ENCODE peak calls at places on chromosomes 1 and 21, in four cellular contexts. N is testis, M is spleen, T is GM12878. A is an unnamed sample.

GRCh38 chr21:46060596-46061061 is 37.3 kb upstream of the COL6A2 start:
- DNase-seq in N (peak; percentile 73), M (peak; percentile 56), T (no peak), A (peak; percentile 22)

GRCh38 chr1:34829250-34829649 is 30.3 kb downstream of the SMIM12 start:
- DNase-seq in N (no peak), M (no peak), T (no peak), A (no peak)

GRCh38 chr1:182699673-182700350 is 15.4 kb upstream of the RGS8 start:
- DNase-seq in N (peak; percentile 51), M (no peak), T (no peak), A (no peak)

GRCh38 chr1:179632868-179633267 is 41.2 kb downstream of the TDRD5 start:
- DNase-seq in N (no peak), M (no peak), T (no peak), A (no peak)

GRCh38 chr1:55927934-55928333 is 651.4 kb downstream of the PLPP3 start:
- DNase-seq in N (no peak), M (no peak), T (no peak), A (no peak)

GRCh38 chr21:45324430-45325205 is 36.9 kb upstream of the POFUT2 start:
- DNase-seq in N (peak; percentile 68), M (peak; percentile 77), T (no peak), A (peak; percentile 61)

GRCh38 chr1:207302618-207303408 is 18.7 kb upstream of the CD55 start:
- DNase-seq in N (no peak), M (no peak), T (no peak), A (no peak)

GRCh38 chr1:33363470-33363861 is 42.6 kb upstream of the A3GALT2 start:
- DNase-seq in N (no peak), M (no peak), T (no peak), A (no peak)

GRCh38 chr21:15007716-15008296 is 57.0 kb downstream of the NRIP1 start:
- DNase-seq in N (peak; percentile 20), M (no peak), T (no peak), A (no peak)

GRCh38 chr1:57411262-57411661 is 12.6 kb downstream of the DAB1 start:
- DNase-seq in N (no peak), M (no peak), T (no peak), A (no peak)

GRCh38 chr1:232509570-232509969 is 120.4 kb downstream of the SIPA1L2 start:
- DNase-seq in N (no peak), M (no peak), T (no peak), A (no peak)

GRCh38 chr21:26388731-26389231 is 184.3 kb downstream of the CYYR1 start:
- DNase-seq in N (no peak), M (no peak), T (no peak), A (no peak)

GRCh38 chr1:145892486-145893087 is 6.9 kb upstream of the ANKRD35 start:
- DNase-seq in N (peak; percentile 74), M (no peak), T (no peak), A (peak; percentile 73)

GRCh38 chr1:209618291-209618690 is 33.9 kb downstream of the LAMB3 start:
- DNase-seq in N (no peak), M (no peak), T (no peak), A (no peak)

GRCh38 chr1:167628754-167629515 is 1.1 kb upstream of the RCSD1 start:
- DNase-seq in N (no peak), M (no peak), T (no peak), A (no peak)

GRCh38 chr21:33401617-33401967 is 1.6 kb upstream of the IFNGR2 start:
- DNase-seq in N (no peak), M (no peak), T (no peak), A (no peak)

GRCh38 chr21:33406493-33406892 is 3.3 kb downstream of the IFNGR2 start:
- DNase-seq in N (peak; percentile 36), M (no peak), T (no peak), A (no peak)

GRCh38 chr21:33402011-33402979 is 918 bp upstream of the IFNGR2 start:
- DNase-seq in N (peak; percentile 75), M (peak; percentile 90), T (no peak), A (peak; percentile 33)

GRCh38 chr21:33403786-33404571 is 766 bp downstream of the IFNGR2 start:
- DNase-seq in N (peak; percentile 66), M (peak; percentile 90), T (no peak), A (peak; percentile 58)

DNA sequence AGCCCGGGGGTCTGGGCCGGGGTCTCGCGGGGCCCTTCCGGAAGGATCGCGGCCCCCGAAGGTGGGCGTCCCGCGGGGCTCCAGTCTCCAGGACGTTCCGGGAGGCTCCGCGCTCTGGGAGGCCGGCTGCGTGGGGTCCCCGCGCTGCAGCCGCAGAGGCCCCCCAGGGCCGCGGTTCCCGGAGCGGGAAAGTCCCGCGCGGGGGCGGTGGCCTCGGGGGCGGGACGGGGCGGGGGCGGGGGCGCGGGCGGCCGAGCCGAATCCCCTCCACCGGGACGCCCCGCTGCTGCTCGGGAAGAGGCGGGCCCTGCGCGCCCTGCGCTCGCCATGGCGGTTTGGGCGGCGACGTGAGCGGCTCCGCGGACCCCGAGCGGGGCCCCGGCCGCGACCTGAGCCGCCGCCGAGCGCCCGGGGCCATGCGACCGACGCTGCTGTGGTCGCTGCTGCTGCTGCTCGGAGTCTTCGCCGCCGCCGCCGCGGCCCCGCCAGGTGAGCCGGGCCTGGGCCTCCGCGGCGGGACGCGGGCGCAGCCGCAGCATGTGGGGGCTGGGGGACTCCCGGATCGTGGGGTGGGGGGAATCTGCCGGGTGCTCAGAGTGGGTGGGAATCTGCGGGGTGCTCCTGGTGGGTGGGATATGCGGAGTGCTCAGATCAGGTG is at the start of gene IFNGR2:
- DNase-seq in N (peak; percentile 43), M (peak; percentile 93), T (no peak), A (peak; percentile 32)
- TF ChIP-seq POLR2A in N (no peak), M (no peak), T (peak; percentile 78), A (no peak)

GRCh38 chr1:203278087-203278884 is 27.0 kb upstream of the BTG2 start:
- DNase-seq in N (peak; percentile 95), M (peak; percentile 86), T (no peak), A (peak; percentile 73)
- H3K4me3 ChIP-seq in N (no peak overlapping the region), M (no peak overlapping the region), T (peak overlapping the region; percentile 1), A (no peak overlapping the region)

DNA sequence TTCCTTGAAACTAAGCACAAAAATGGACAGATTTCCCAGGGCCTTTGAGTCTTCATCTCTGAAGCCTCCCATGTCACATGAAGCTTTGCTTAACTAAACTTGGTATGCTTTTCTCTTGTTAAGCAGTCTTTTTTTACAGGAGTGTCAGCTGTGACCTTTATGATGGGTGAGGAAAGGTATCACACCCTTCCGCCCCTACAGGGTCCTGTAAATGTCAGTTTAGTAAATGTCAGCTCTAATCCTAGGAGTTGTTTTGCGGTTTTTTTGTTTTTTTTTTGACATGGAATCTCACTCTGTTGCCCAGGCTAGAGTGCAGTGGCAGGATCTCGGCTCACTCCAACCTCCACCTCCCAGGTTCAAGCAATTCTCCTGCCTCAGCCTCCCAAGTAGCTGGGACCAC is 2.6 kb upstream of the AGTRAP start:
- DNase-seq in N (no peak), M (no peak), T (no peak), A (no peak)
- TF ChIP-seq POLR2A in N (no peak), M (no peak), T (no peak), A (no peak)

DNA sequence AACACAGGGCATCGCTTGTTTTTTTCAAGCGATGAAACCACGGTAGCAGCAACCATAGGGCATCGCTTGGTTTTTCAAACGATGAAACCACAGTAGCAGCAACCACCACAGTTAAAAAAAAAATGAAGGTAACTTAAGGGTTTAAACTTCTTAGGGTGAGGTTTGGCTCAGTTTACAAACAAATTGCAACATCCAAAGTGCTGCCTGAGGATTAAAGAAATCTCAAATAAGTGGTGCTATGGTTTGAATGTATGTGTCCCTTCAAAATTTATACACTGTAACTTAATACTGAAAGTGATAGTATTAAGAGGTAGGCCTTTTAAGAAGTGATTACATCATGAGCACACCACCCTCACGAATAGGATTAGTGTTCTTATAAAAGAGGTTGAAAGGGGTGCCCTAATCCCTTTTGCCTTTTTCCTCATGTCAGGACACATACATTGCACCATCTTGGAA is 6.4 kb upstream of the GBP5 start:
- DNase-seq in N (no peak), M (no peak), T (no peak), A (no peak)
- H3K4me3 ChIP-seq in N (no peak overlapping the region), M (no peak overlapping the region), T (no peak overlapping the region), A (no peak overlapping the region)

GRCh38 chr1:150505431-150505830 is 2.5 kb upstream of the ECM1 start:
- DNase-seq in N (no peak), M (peak; percentile 35), T (no peak), A (no peak)

GRCh38 chr1:150508982-150509381 is 1.1 kb downstream of the ECM1 start:
- DNase-seq in N (no peak), M (peak; percentile 41), T (no peak), A (no peak)

GRCh38 chr1:150511985-150512660 is 3.4 kb upstream of the FALEC start:
- DNase-seq in N (no peak), M (peak; percentile 51), T (no peak), A (no peak)

GRCh38 chr1:150511551-150511950 is 3.6 kb downstream of the ECM1 start:
- DNase-seq in N (no peak), M (peak; percentile 56), T (no peak), A (peak; percentile 61)

GRCh38 chr1:150507912-150508864 is at the start of gene ECM1:
- DNase-seq in N (peak; percentile 26), M (peak; percentile 47), T (no peak), A (no peak)
- TF ChIP-seq POLR2A in N (no peak), M (no peak), T (peak; percentile 22), A (no peak)

DNA sequence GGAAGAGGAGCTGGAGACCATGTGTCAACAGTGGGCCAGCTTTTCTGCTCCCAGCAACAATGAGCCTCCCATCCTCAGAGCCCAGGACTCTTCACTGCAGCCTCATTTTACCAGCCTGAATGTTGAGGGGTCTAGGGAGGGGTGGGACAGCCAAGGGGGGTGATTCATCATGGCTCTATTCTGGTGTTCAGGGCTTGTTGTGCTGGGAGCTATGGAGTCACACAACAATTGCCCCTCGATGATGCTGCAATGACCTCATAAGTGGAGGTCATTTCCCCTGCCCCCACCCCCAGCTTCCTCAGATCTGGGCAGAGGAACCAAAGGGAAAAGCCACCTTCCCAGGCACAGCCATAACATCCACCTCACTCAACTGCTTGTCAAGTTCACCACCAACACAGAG is at the start of gene LELP1:
- DNase-seq in N (no peak), M (no peak), T (no peak), A (no peak)
- H3K4me3 ChIP-seq in N (no peak within 1 kb of the TSS), M (no peak within 1 kb of the TSS), T (no peak within 1 kb of the TSS), A (no peak within 1 kb of the TSS)

GRCh38 chr1:27542463-27543273 is 52.7 kb upstream of the WASF2 start:
- DNase-seq in N (peak; percentile 84), M (no peak), T (no peak), A (peak; percentile 29)
- TF ChIP-seq POLR2A in N (no peak), M (no peak), T (no peak), A (no peak)

DNA sequence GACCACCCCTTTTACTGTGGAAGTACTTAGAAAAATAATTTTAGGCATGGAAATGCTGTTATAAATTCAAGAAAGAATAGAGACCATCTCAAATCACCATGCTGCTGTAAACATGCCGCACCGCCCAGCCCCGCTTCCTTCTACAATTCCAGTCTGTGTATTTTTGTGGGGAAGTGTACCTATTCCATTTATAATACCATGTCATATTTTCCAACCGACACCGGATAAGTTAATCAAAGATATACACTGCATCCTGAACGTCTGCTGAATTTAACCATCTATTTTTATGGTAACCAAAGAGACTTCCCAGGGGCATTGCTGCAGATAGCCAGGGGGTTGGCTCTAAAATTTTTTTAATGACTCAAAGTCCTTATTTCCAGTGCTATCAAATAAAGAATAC is 16.0 kb downstream of the CCN1 start:
- DNase-seq in N (no peak), M (no peak), T (no peak), A (no peak)
- H3K4me3 ChIP-seq in N (no peak overlapping the region), M (no peak overlapping the region), T (no peak overlapping the region), A (no peak overlapping the region)

A was measured in body of pancreas.